ENCODE peak calls at places on chromosomes 3 and 15, in six cellular contexts. T is neural progenitor cell, B is GM23248, J is GM23338, U is PC-9, P is SK-N-SH. X is an unnamed sample.

GRCh38 chr3:48222616-48223513 is at the start of gene CAMP:
- DNase-seq in B (peak; percentile 62), T (no peak), P (peak; percentile 72), J (no peak), U (peak; percentile 95), X (no peak)

GRCh38 chr3:182212479-182213076 is 500.9 kb downstream of the SOX2 start:
- DNase-seq in P (peak; percentile 6), U (peak; percentile 87), T (no peak), B (peak; percentile 6), J (peak; percentile 57), X (no peak)

GRCh38 chr15:68543546-68544008 is 35.2 kb upstream of the CORO2B start:
- DNase-seq in P (no peak), U (no peak), J (no peak), T (no peak), B (peak; percentile 49), X (no peak)

GRCh38 chr3:195909645-195910498 is 1.5 kb upstream of the TNK2 start:
- DNase-seq in B (peak; percentile 80), T (peak; percentile 88), U (peak; percentile 92), J (peak; percentile 82), P (peak; percentile 99), X (peak; percentile 93)

GRCh38 chr3:46276497-46277099 is 34.3 kb downstream of the CCR3 start:
- DNase-seq in J (peak; percentile 68), B (peak; percentile 9), U (peak; percentile 55), T (peak; percentile 44), P (peak; percentile 27), X (peak; percentile 81)

GRCh38 chr15:68054658-68055223 is 626 bp downstream of the PIAS1 start:
- DNase-seq in P (peak; percentile 84), U (peak; percentile 45), J (peak; percentile 90), T (peak; percentile 87), B (peak; percentile 69), X (peak; percentile 10)

GRCh38 chr3:128348805-128349531 is 117.7 kb downstream of the DNAJB8 start:
- DNase-seq in U (no peak), B (peak; percentile 19), T (peak; percentile 27), P (peak; percentile 78), J (peak; percentile 49), X (no peak)

GRCh38 chr15:90266061-90266431 is 574 bp downstream of the NGRN start:
- DNase-seq in J (peak; percentile 70), B (peak; percentile 63), U (peak; percentile 7), P (peak; percentile 72), T (no peak), X (no peak)

GRCh38 chr15:78209646-78210348 is 24.6 kb downstream of the ACSBG1 start:
- DNase-seq in J (no peak), U (peak; percentile 86), T (no peak), P (no peak), B (no peak), X (no peak)

GRCh38 chr15:93048759-93049161 is 40.3 kb downstream of the RGMA start:
- DNase-seq in J (no peak), T (no peak), P (no peak), U (peak; percentile 43), B (no peak), X (no peak)

GRCh38 chr15:27842526-27842925 is 256.6 kb downstream of the OCA2 start:
- DNase-seq in T (no peak), U (no peak), P (no peak), J (no peak), B (peak; percentile 52), X (no peak)

GRCh38 chr15:38010390-38010789 is 76.0 kb downstream of the TMCO5A start:
- DNase-seq in J (peak; percentile 18), P (no peak), U (no peak), B (no peak), T (no peak), X (no peak)

GRCh38 chr3:72255191-72255590 is 470.2 kb upstream of the PROK2 start:
- DNase-seq in T (peak; percentile 35), J (peak; percentile 60), P (peak; percentile 27), B (peak; percentile 81), U (no peak), X (no peak)

GRCh38 chr3:54488297-54488696 is 365.9 kb downstream of the CACNA2D3 start:
- DNase-seq in B (no peak), T (no peak), U (no peak), J (no peak), P (no peak), X (no peak)

GRCh38 chr3:12658593-12659058 is 5.3 kb downstream of the RAF1 start:
- DNase-seq in T (no peak), B (peak; percentile 93), J (no peak), P (no peak), U (no peak), X (no peak)

GRCh38 chr3:192090586-192090985 is 629.6 kb downstream of the PYDC2 start:
- DNase-seq in P (no peak), T (peak; percentile 41), U (no peak), J (peak; percentile 61), B (no peak), X (peak; percentile 20)

GRCh38 chr3:57961828-57962447 is 46.3 kb upstream of the FLNB start:
- DNase-seq in T (no peak), U (no peak), J (peak; percentile 73), B (peak; percentile 70), P (no peak), X (peak; percentile 7)

GRCh38 chr15:101056366-101057334 is 137.5 kb downstream of the LRRK1 start:
- DNase-seq in J (no peak), U (no peak), T (no peak), P (peak; percentile 7), B (no peak), X (no peak)

GRCh38 chr3:45105855-45106655 is 40.1 kb downstream of the CDCP1 start:
- DNase-seq in J (no peak), P (no peak), T (no peak), U (no peak), B (peak; percentile 93), X (no peak)

GRCh38 chr15:40845511-40846284 is 1.9 kb downstream of the SPINT1 start:
- DNase-seq in T (no peak), P (no peak), J (peak; percentile 59), B (no peak), U (peak; percentile 85), X (peak; percentile 31)

GRCh38 chr15:72358532-72359180 is 17.2 kb downstream of the HEXA start:
- DNase-seq in B (peak; percentile 97), P (peak; percentile 35), J (no peak), U (peak; percentile 71), T (no peak), X (no peak)

GRCh38 chr3:88713233-88713691 is 394.2 kb upstream of the EPHA3 start:
- DNase-seq in B (no peak), U (no peak), P (no peak), T (no peak), J (no peak), X (no peak)

GRCh38 chr3:155658669-155659068 is 86.2 kb downstream of the PLCH1 start:
- DNase-seq in T (no peak), U (no peak), P (no peak), B (no peak), J (no peak), X (no peak)

GRCh38 chr15:44368367-44368766 is 59.1 kb upstream of the CTDSPL2 start:
- DNase-seq in P (no peak), J (no peak), U (no peak), T (no peak), B (no peak), X (no peak)

GRCh38 chr3:20047940-20048339 is 7.7 kb downstream of the KAT2B start:
- DNase-seq in U (no peak), P (no peak), T (no peak), B (peak; percentile 45), J (no peak), X (peak; percentile 10)

GRCh38 chr3:76664816-76665215 is 375.1 kb upstream of the ROBO2 start:
- DNase-seq in J (no peak), P (no peak), U (no peak), T (no peak), B (no peak), X (no peak)

DNA sequence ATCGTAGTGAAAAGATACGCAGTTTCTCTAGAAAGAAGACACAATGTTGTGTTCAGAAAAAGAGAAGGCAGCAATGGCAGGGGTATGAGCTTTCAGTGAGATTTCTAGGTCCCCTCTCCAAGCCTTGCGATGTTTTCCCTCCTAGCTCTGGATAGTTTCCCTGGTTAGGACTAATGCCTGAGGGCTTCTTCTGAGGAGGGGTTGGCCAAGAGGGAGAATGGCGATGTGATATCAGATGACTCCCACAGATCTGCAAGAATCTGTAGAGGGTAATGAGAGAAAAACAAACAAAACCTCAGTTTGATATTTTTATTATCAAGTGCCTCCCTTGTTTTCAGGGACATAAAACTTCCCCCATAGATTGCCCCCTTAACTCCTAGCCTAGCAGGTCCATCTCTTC is 4.1 kb upstream of the CLDN1 start:
- DNase-seq in B (no peak), U (no peak), J (no peak), T (no peak), P (no peak), X (no peak)
- H3K27me3 ChIP-seq in B (no peaks in the 10 kb centered on the region), U (no peaks in the 10 kb centered on the region), J (peaks cover 14% of the 10 kb centered on the region), T (peaks cover 22% of the 10 kb centered on the region), P (peaks cover 28% of the 10 kb centered on the region), X (no peaks in the 10 kb centered on the region)

GRCh38 chr3:183584246-183584913 is 28.9 kb upstream of the KLHL6 start:
- DNase-seq in U (no peak), J (no peak), P (peak; percentile 62), T (no peak), B (peak; percentile 58), X (peak; percentile 15)
- H3F3A ChIP-seq in U (no peaks in the 10 kb centered on the region), J (no peaks in the 10 kb centered on the region), P (no peaks in the 10 kb centered on the region), T (no peaks in the 10 kb centered on the region), B (no peaks in the 10 kb centered on the region), X (no peaks in the 10 kb centered on the region)

GRCh38 chr15:70035051-70035718 is 62.5 kb downstream of the TLE3 start:
- DNase-seq in B (no peak), J (no peak), T (no peak), U (no peak), P (no peak), X (no peak)

GRCh38 chr15:70038730-70039392 is 58.9 kb downstream of the TLE3 start:
- DNase-seq in P (no peak), T (no peak), B (no peak), J (no peak), U (no peak), X (no peak)

GRCh38 chr15:70035719-70036077 is 62.0 kb downstream of the TLE3 start:
- DNase-seq in U (no peak), T (no peak), P (no peak), B (no peak), J (no peak), X (peak; percentile 64)

GRCh38 chr15:70034596-70034995 is 63.1 kb downstream of the TLE3 start:
- DNase-seq in T (no peak), J (no peak), U (no peak), B (no peak), P (no peak), X (no peak)

GRCh38 chr15:70036585-70037343 is 61.0 kb downstream of the TLE3 start:
- DNase-seq in B (no peak), U (peak; percentile 73), P (no peak), J (no peak), T (no peak), X (peak; percentile 98)
- H3K27me3 ChIP-seq in B (no peaks in the 10 kb centered on the region), U (no peaks in the 10 kb centered on the region), P (peaks cover 24% of the 10 kb centered on the region), J (no peaks in the 10 kb centered on the region), T (no peaks in the 10 kb centered on the region), X (no peaks in the 10 kb centered on the region)

DNA sequence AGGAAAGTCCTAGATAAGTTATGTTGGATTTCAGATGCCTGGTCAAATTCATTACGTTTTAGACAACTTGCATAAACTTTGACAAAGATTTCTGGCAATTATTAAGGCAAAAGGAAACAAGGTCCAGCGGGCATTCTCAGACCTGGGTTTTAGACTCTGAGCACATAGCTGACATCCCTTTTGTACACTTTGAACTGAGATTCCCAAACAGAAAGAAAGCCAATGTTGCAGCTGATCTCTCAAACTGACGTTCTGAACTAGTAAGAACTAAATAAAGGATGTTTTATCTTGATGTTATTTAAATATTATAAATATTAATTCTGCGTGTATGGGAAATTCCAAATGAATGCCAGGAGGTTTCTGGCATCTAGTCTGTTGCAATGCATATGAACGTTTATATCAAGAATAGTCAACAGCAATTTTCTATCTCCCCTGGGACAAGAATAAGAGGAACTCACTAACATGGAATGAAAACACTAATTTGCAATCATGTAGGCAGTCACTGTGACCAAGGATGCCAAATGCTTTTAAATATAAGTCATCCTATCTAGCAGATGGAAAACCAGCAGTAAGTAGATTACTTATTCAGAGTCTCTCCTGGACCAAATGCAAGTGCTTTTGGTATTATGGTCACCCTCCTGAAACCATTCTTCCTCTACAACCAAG is 202.1 kb downstream of the GREM1 start:
- DNase-seq in T (no peak), U (no peak), J (no peak), P (no peak), B (peak; percentile 98), X (no peak)
- H3F3A ChIP-seq in T (no peaks in the 10 kb centered on the region), U (no peaks in the 10 kb centered on the region), J (no peaks in the 10 kb centered on the region), P (peaks cover 39% of the 10 kb centered on the region), B (peaks cover 32% of the 10 kb centered on the region), X (peaks cover 11% of the 10 kb centered on the region)

X was measured in MM.1S.